ENCODE peak calls at places on chromosomes 1 and 21, in nine cellular contexts. B is IMR-90, Z is pancreas, L is left ventricle myocardium inferior, S is heart left ventricle, Q is prostate gland, O is kidney, J is esophagus squamous epithelium, V is neural progenitor cell. W is an unnamed sample.
A peak's percentile ranks its signal among the peaks of the same experiment; 100 is the strongest.

GRCh38 chr1:117093091-117093534 is 28.4 kb downstream of the TRIM45 start:
- DNase-seq in B (peak; percentile 100), Z (no peak), L (no peak), S (no peak), Q (no peak), O (no peak), J (no peak), V (peak; percentile 19), W (no peak)

GRCh38 chr1:43585596-43585995 is 54.9 kb downstream of the PTPRF start:
- DNase-seq in B (no peak), Z (no peak), L (no peak), S (no peak), Q (no peak), O (no peak), J (no peak), V (no peak), W (no peak)

GRCh38 chr1:18606443-18607288 is 24.0 kb upstream of the PAX7 start:
- DNase-seq in B (no peak), Z (no peak), L (no peak), S (no peak), Q (no peak), O (no peak), J (no peak), V (no peak), W (no peak)

GRCh38 chr21:31157756-31158155 is 119.5 kb upstream of the KRTAP19-8 start:
- DNase-seq in B (no peak), Z (no peak), L (no peak), S (no peak), Q (no peak), O (no peak), J (no peak), V (no peak), W (no peak)

GRCh38 chr1:151131832-151132675 is 14.4 kb downstream of the SEMA6C start:
- DNase-seq in B (no peak), Z (no peak), L (no peak), S (no peak), Q (no peak), O (peak; percentile 81), J (no peak), V (peak; percentile 69), W (no peak)

GRCh38 chr1:203926025-203926540 is 64.7 kb downstream of the SNRPE start:
- DNase-seq in B (peak; percentile 83), Z (no peak), L (no peak), S (no peak), Q (no peak), O (no peak), J (no peak), V (no peak), W (no peak)

GRCh38 chr1:204102029-204102611 is 29.2 kb downstream of the SOX13 start:
- DNase-seq in B (no peak), Z (no peak), L (no peak), S (no peak), Q (no peak), O (peak; percentile 76), J (no peak), V (no peak), W (no peak)

GRCh38 chr1:20578721-20579380 is 10.0 kb upstream of the CDA start:
- DNase-seq in B (peak; percentile 73), Z (no peak), L (no peak), S (no peak), Q (no peak), O (no peak), J (no peak), V (no peak), W (no peak)

GRCh38 chr1:207941664-207942063 is 30.7 kb upstream of the CD34 start:
- DNase-seq in B (peak; percentile 50), Z (peak; percentile 27), L (peak; percentile 85), S (peak; percentile 87), Q (no peak), O (peak; percentile 84), J (no peak), V (no peak), W (peak; percentile 49)

GRCh38 chr1:205578780-205579571 is 52.8 kb downstream of the ELK4 start:
- DNase-seq in B (no peak), Z (no peak), L (no peak), S (peak; percentile 3), Q (no peak), O (no peak), J (no peak), V (no peak), W (no peak)

GRCh38 chr1:24501371-24502167 is 1.1 kb upstream of the RCAN3 start:
- DNase-seq in B (no peak), Z (no peak), L (no peak), S (no peak), Q (peak; percentile 38), O (no peak), J (no peak), V (no peak), W (no peak)

GRCh38 chr21:28714795-28715464 is 277.7 kb downstream of the LTN1 start:
- DNase-seq in B (peak; percentile 81), Z (no peak), L (no peak), S (no peak), Q (no peak), O (no peak), J (no peak), V (no peak), W (no peak)

DNA sequence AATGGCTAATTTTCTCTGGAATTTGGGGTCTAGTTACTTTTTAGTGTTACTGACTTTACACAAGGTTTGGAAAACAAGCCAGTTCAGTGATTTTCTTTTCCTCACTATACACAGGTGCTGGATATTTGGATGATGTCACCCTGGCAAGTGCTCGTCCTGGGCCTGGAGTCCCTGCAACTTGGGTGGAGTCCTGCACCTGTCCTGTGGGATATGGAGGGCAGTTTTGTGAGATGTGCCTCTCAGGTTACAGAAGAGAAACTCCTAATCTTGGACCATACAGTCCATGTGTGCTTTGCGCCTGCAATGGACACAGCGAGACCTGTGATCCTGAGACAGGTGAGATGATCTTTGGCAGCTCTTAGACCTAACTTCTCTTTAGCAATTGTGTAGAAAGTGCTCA is 64.5 kb upstream of the LAMC2 start:
- DNase-seq in B (no peak), Z (no peak), L (no peak), S (no peak), Q (no peak), O (no peak), J (no peak), V (no peak), W (no peak)
- H3K36me3 ChIP-seq in B (peaks cover 52% of the 10 kb centered on the region), Z (peaks cover 4% of the 10 kb centered on the region), L (peaks cover 92% of the 10 kb centered on the region), S (peaks cover 46% of the 10 kb centered on the region), Q (no peaks in the 10 kb centered on the region), O (peaks cover 37% of the 10 kb centered on the region), J (peaks cover 97% of the 10 kb centered on the region), V (no peaks in the 10 kb centered on the region), W (peaks cover 28% of the 10 kb centered on the region)

GRCh38 chr1:115620453-115620852 is 21.3 kb upstream of the VANGL1 start:
- DNase-seq in B (no peak), Z (no peak), L (no peak), S (no peak), Q (no peak), O (no peak), J (no peak), V (no peak), W (no peak)

GRCh38 chr1:115620950-115621349 is 20.8 kb upstream of the VANGL1 start:
- DNase-seq in B (no peak), Z (no peak), L (no peak), S (no peak), Q (no peak), O (no peak), J (no peak), V (no peak), W (no peak)

GRCh38 chr1:115630342-115630741 is 11.4 kb upstream of the VANGL1 start:
- DNase-seq in B (no peak), Z (no peak), L (no peak), S (no peak), Q (no peak), O (no peak), J (no peak), V (no peak), W (no peak)

DNA sequence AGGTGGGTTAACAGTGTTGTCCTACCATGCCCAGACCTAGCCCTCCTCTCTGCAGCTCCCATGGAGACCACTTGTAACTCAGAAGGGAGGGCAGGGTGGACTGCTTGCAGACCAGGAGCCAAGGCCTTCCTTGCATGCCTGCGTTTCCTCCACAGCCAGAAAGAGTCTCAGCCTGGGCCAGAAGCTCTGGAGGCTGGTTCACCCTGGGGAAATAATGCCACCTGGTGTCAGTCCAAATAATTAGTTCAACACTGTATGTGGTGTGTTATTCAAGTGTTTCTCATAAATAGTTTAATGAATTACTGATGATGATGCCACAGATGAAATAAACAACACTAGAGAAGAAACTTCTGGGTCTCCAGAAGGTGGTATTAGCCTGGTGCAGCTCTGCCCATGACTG is 16.9 kb upstream of the VANGL1 start:
- DNase-seq in B (no peak), Z (no peak), L (no peak), S (no peak), Q (no peak), O (no peak), J (no peak), V (no peak), W (no peak)
- TF ChIP-seq CTCF in B (no peak), Z (no peak), L (no peak), S (no peak), Q (no peak), O (no peak), J (peak; percentile 23), V (peak; percentile 9), W (no peak)

GRCh38 chr1:63127376-63127775 is 195.0 kb upstream of the FOXD3 start:
- DNase-seq in B (no peak), Z (no peak), L (no peak), S (no peak), Q (no peak), O (no peak), J (no peak), V (no peak), W (no peak)

GRCh38 chr1:63128562-63128961 is 193.8 kb upstream of the FOXD3 start:
- DNase-seq in B (no peak), Z (no peak), L (no peak), S (no peak), Q (no peak), O (no peak), J (no peak), V (no peak), W (no peak)

GRCh38 chr1:63126104-63126503 is 196.3 kb upstream of the FOXD3 start:
- DNase-seq in B (no peak), Z (no peak), L (no peak), S (no peak), Q (no peak), O (no peak), J (no peak), V (no peak), W (peak; percentile 43)

GRCh38 chr1:63122051-63122450 is 200.3 kb upstream of the FOXD3 start:
- DNase-seq in B (no peak), Z (no peak), L (no peak), S (no peak), Q (no peak), O (no peak), J (no peak), V (no peak), W (no peak)

GRCh38 chr1:63124666-63125191 is 197.6 kb upstream of the FOXD3 start:
- DNase-seq in B (peak; percentile 70), Z (no peak), L (no peak), S (no peak), Q (no peak), O (no peak), J (no peak), V (no peak), W (no peak)
- H3K4me1 ChIP-seq in B (no peaks in the 10 kb centered on the region), Z (no peaks in the 10 kb centered on the region), L (no peaks in the 10 kb centered on the region), S (no peaks in the 10 kb centered on the region), Q (no peaks in the 10 kb centered on the region), O (no peaks in the 10 kb centered on the region), J (no peaks in the 10 kb centered on the region), V (no peaks in the 10 kb centered on the region), W (no peaks in the 10 kb centered on the region)

DNA sequence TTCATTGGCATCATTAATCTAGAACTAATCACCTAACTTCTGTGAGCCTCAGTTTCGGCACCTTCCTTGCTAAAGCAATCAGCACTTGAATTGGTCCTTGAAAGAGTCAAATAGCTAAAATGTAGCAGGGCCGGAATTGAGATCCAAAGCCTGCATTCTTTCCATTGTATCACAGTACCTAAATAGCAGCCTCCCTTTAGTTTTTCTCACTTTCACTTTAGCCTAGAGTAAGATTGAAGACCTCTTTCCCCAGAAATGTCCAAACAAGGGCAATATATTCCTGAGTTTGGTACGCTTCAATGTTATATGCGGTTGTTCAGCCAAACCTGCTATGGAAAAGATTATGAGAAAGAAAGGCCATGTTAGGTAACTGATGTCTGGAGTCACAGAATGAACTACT is 121.9 kb upstream of the BMP8A start:
- DNase-seq in B (no peak), Z (no peak), L (no peak), S (no peak), Q (no peak), O (no peak), J (no peak), V (no peak), W (no peak)
- H3K36me3 ChIP-seq in B (peaks cover 50% of the 10 kb centered on the region), Z (no peaks in the 10 kb centered on the region), L (peaks cover 89% of the 10 kb centered on the region), S (peaks cover 35% of the 10 kb centered on the region), Q (no peaks in the 10 kb centered on the region), O (peaks cover 15% of the 10 kb centered on the region), J (peaks cover 94% of the 10 kb centered on the region), V (peaks cover 14% of the 10 kb centered on the region), W (peaks cover 34% of the 10 kb centered on the region)